ENCODE peak calls at places on chromosomes 2 and 18, in six cellular contexts. Y is CD4-positive, CD25-positive, alpha-beta regulatory T cell; L is AG04449; Q is fibroblast of the aortic adventitia; G is Caco-2; C is HFF-Myc. R is an unnamed sample.

GRCh38 chr2:182245963-182246362 is 180.9 kb downstream of the PDE1A start:
- DNase-seq in Y (no peak), L (no peak), Q (no peak), G (no peak), C (no peak), R (no peak)

GRCh38 chr2:193845604-193846003 is 1650.9 kb upstream of the TMEFF2 start:
- DNase-seq in Y (no peak), L (no peak), Q (no peak), G (no peak), C (no peak), R (no peak)

GRCh38 chr18:6546229-6546628 is 131.5 kb upstream of the L3MBTL4 start:
- DNase-seq in Y (no peak), L (no peak), Q (peak; percentile 12), G (no peak), C (no peak), R (no peak)

GRCh38 chr2:190136825-190137224 is 74.3 kb upstream of the MSTN start:
- DNase-seq in Y (no peak), L (no peak), Q (no peak), G (no peak), C (no peak), R (no peak)

GRCh38 chr2:220188031-220188430 is 560.6 kb downstream of the SLC4A3 start:
- DNase-seq in Y (no peak), L (no peak), Q (peak; percentile 68), G (peak; percentile 50), C (no peak), R (peak; percentile 72)

GRCh38 chr2:152686308-152686707 is 31.0 kb downstream of the PRPF40A start:
- DNase-seq in Y (no peak), L (no peak), Q (peak; percentile 7), G (no peak), C (no peak), R (peak; percentile 3)

GRCh38 chr18:6943143-6943542 is 174.5 kb downstream of the LAMA1 start:
- DNase-seq in Y (no peak), L (no peak), Q (no peak), G (no peak), C (no peak), R (no peak)

GRCh38 chr2:67032091-67032490 is 365.0 kb upstream of the ETAA1 start:
- DNase-seq in Y (no peak), L (no peak), Q (peak; percentile 52), G (no peak), C (no peak), R (no peak)

GRCh38 chr2:102418421-102418961 is 4.5 kb upstream of the IL18RAP start:
- DNase-seq in Y (peak; percentile 81), L (no peak), Q (no peak), G (no peak), C (no peak), R (no peak)

GRCh38 chr2:146806295-146807005 is 1038.4 kb upstream of the ACVR2A start:
- DNase-seq in Y (no peak), L (no peak), Q (peak; percentile 84), G (no peak), C (no peak), R (peak; percentile 61)

GRCh38 chr2:62287895-62288589 is 92.1 kb downstream of the B3GNT2 start:
- DNase-seq in Y (peak; percentile 54), L (no peak), Q (peak; percentile 46), G (no peak), C (peak; percentile 33), R (peak; percentile 68)

GRCh38 chr2:176638167-176639015 is 369.1 kb downstream of the MTX2 start:
- DNase-seq in Y (peak; percentile 52), L (no peak), Q (peak; percentile 58), G (peak; percentile 69), C (peak; percentile 17), R (peak; percentile 86)

GRCh38 chr2:169082995-169083394 is 13.6 kb downstream of the DHRS9 start:
- DNase-seq in Y (no peak), L (no peak), Q (no peak), G (no peak), C (no peak), R (no peak)

GRCh38 chr18:28777756-28778155 is 600.8 kb upstream of the CDH2 start:
- DNase-seq in Y (no peak), L (no peak), Q (no peak), G (no peak), C (no peak), R (no peak)

GRCh38 chr2:111537078-111537620 is 346.8 kb downstream of the ANAPC1 start:
- DNase-seq in Y (no peak), L (no peak), Q (no peak), G (no peak), C (no peak), R (no peak)

GRCh38 chr2:174158003-174158402 is 90.3 kb downstream of the OLA1 start:
- DNase-seq in Y (peak; percentile 59), L (no peak), Q (peak; percentile 44), G (peak; percentile 75), C (no peak), R (no peak)

GRCh38 chr2:221100467-221101089 is 471.5 kb downstream of the EPHA4 start:
- DNase-seq in Y (no peak), L (no peak), Q (no peak), G (peak; percentile 28), C (no peak), R (peak; percentile 17)

GRCh38 chr2:226721541-226721940 is 78.1 kb downstream of the IRS1 start:
- DNase-seq in Y (no peak), L (no peak), Q (peak; percentile 57), G (no peak), C (no peak), R (peak; percentile 81)

GRCh38 chr2:86073225-86073624 is 32.5 kb downstream of the POLR1A start:
- DNase-seq in Y (no peak), L (no peak), Q (no peak), G (no peak), C (no peak), R (no peak)

GRCh38 chr2:15355386-15355785 is 205.7 kb downstream of the NBAS start:
- DNase-seq in Y (no peak), L (no peak), Q (no peak), G (no peak), C (no peak), R (no peak)

GRCh38 chr18:63237911-63238710 is 81.5 kb downstream of the BCL2 start:
- DNase-seq in Y (no peak), L (peak; percentile 52), Q (peak; percentile 96), G (peak; percentile 23), C (peak; percentile 44), R (peak; percentile 89)

GRCh38 chr2:24972315-24972958 is 682 bp upstream of the DNAJC27 start:
- DNase-seq in Y (peak; percentile 63), L (no peak), Q (peak; percentile 36), G (peak; percentile 38), C (no peak), R (peak; percentile 9)

GRCh38 chr2:217988014-217988839 is 14.6 kb downstream of the TNS1 start:
- DNase-seq in Y (peak; percentile 50), L (no peak), Q (peak; percentile 82), G (peak; percentile 93), C (no peak), R (peak; percentile 83)
- H3K4me3 ChIP-seq in Y (no peak overlapping the region), L (no peak overlapping the region), Q (no peak overlapping the region), G (no peak overlapping the region), C (no peak overlapping the region), R (no peak overlapping the region)

DNA sequence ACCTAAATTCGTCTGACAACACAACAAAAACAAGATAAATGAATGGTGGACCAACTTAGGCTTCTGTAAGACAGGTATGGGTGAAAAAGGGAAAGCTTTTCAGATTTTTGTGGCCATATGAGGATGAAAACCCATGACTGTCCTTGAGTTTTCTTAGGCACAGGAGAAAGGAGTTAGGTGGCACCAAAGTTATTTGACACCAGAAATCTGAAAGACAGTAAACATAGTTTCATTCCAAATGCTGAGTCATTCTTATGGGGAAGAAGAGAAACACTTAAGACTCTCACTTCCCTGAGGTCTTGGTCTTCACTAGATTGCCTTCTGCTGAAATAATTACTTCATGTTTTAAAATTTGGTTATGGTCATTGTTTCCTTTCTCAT is 5.2 kb upstream of the GPD2 start:
- DNase-seq in Y (peak; percentile 26), L (no peak), Q (peak; percentile 62), G (no peak), C (no peak), R (peak; percentile 63)
- H3K4me3 ChIP-seq in Y (no peak overlapping the region), L (no peak overlapping the region), Q (no peak overlapping the region), G (no peak overlapping the region), C (no peak overlapping the region), R (no peak overlapping the region)

DNA sequence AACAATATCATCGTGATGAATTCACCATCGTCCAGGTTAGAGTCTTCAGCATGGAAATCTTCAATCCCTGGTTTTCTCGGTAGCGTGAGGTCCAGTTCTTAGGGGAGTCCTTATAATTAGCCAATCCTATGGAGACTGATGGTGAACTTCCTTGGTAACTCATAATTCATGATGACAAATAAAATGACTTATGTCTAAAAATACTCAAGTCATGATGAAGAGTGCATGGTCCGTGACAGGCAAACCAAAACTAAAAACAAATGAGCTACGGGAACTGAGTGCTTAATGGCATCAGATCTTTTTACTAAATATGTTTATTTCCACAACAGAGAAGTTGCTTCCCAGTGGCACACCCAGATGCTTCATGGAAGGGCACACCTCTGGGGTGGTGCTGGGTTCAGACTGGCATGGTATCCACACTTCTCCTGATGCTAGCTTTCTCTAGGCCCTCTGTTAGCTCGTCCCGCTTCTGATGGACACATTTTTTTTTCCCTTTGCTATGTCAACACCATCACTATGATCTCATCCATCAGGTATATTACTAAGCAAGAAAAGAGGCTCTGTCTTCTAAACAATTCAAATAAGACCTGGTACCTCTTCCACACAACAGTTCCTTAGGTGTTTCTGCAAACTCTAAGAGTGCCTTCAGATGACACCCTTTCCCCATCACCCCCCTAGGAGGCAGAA is 92.8 kb upstream of the NEDD4L start:
- DNase-seq in Y (no peak), L (no peak), Q (no peak), G (no peak), C (no peak), R (no peak)
- H3K4me3 ChIP-seq in Y (no peak overlapping the region), L (no peak overlapping the region), Q (no peak overlapping the region), G (no peak overlapping the region), C (no peak overlapping the region), R (no peak overlapping the region)

GRCh38 chr2:38966006-38966405 is 76.3 kb downstream of the ARHGEF33 start:
- DNase-seq in Y (no peak), L (no peak), Q (no peak), G (no peak), C (no peak), R (no peak)

GRCh38 chr2:38959938-38960608 is 70.4 kb downstream of the ARHGEF33 start:
- DNase-seq in Y (peak; percentile 86), L (peak; percentile 23), Q (peak; percentile 74), G (no peak), C (peak; percentile 20), R (peak; percentile 90)

GRCh38 chr2:38959464-38959863 is 69.8 kb downstream of the ARHGEF33 start:
- DNase-seq in Y (no peak), L (no peak), Q (no peak), G (no peak), C (no peak), R (no peak)

GRCh38 chr2:38957972-38958371 is 68.3 kb downstream of the ARHGEF33 start:
- DNase-seq in Y (no peak), L (no peak), Q (no peak), G (no peak), C (no peak), R (no peak)

GRCh38 chr2:38960609-38961320 is 71.1 kb downstream of the ARHGEF33 start:
- DNase-seq in Y (no peak), L (no peak), Q (no peak), G (no peak), C (no peak), R (no peak)
- H3K4me3 ChIP-seq in Y (no peak overlapping the region), L (peak overlapping the region; percentile 53), Q (peak overlapping the region; percentile 54), G (no peak overlapping the region), C (peak overlapping the region; percentile 30), R (peak overlapping the region; percentile 40)

R was measured in foreskin fibroblast.